ENCODE peak calls at places on chromosomes 16 and 17, in seven cellular contexts. One of them, this sample, is unnamed.

GRCh38 chr17:60640503-60640902 is 37.1 kb upstream of the BCAS3 start:
- DNase-seq in IMR-90: peak
- DNase-seq in mesendoderm: peak
- DNase-seq in neuronal stem cell: peak
- DNase-seq in mesenchymal stem cell: peak
- DNase-seq in H9: no peak
- DNase-seq in H1: no peak
- DNase-seq in this sample: peak

GRCh38 chr16:80300876-80301275 is 239.9 kb upstream of the DYNLRB2 start:
- DNase-seq in mesendoderm: peak
- DNase-seq in H9: no peak
- DNase-seq in H1: no peak
- DNase-seq in neuronal stem cell: no peak
- DNase-seq in mesenchymal stem cell: no peak
- DNase-seq in IMR-90: peak
- DNase-seq in this sample: no peak

GRCh38 chr17:9668532-9668931 is 23.2 kb downstream of the USP43 start:
- DNase-seq in mesenchymal stem cell: peak
- DNase-seq in neuronal stem cell: no peak
- DNase-seq in IMR-90: no peak
- DNase-seq in mesendoderm: peak
- DNase-seq in H1: no peak
- DNase-seq in H9: no peak
- DNase-seq in this sample: peak

GRCh38 chr17:27333410-27333980 is 39.6 kb downstream of the WSB1 start:
- DNase-seq in mesendoderm: no peak
- DNase-seq in mesenchymal stem cell: no peak
- DNase-seq in neuronal stem cell: no peak
- DNase-seq in H1: no peak
- DNase-seq in IMR-90: no peak
- DNase-seq in H9: peak
- DNase-seq in this sample: no peak

GRCh38 chr17:2195729-2196128 is 107.9 kb downstream of the SMG6 start:
- DNase-seq in H1: no peak
- DNase-seq in neuronal stem cell: no peak
- DNase-seq in mesendoderm: no peak
- DNase-seq in IMR-90: no peak
- DNase-seq in mesenchymal stem cell: no peak
- DNase-seq in H9: no peak
- DNase-seq in this sample: peak

GRCh38 chr16:67100569-67101300 is 9.0 kb upstream of the PHAF1 start:
- DNase-seq in neuronal stem cell: no peak
- DNase-seq in mesenchymal stem cell: peak
- DNase-seq in mesendoderm: peak
- DNase-seq in IMR-90: peak
- DNase-seq in H9: no peak
- DNase-seq in H1: no peak
- DNase-seq in this sample: peak

GRCh38 chr17:8857919-8858318 is 9.6 kb downstream of the PIK3R6 start:
- DNase-seq in H1: no peak
- DNase-seq in mesendoderm: peak
- DNase-seq in H9: peak
- DNase-seq in neuronal stem cell: no peak
- DNase-seq in mesenchymal stem cell: no peak
- DNase-seq in IMR-90: peak
- DNase-seq in this sample: peak

GRCh38 chr17:37643829-37644228 is 583 bp upstream of the DDX52 start:
- DNase-seq in H1: no peak
- DNase-seq in mesenchymal stem cell: no peak
- DNase-seq in IMR-90: no peak
- DNase-seq in mesendoderm: peak
- DNase-seq in neuronal stem cell: no peak
- DNase-seq in H9: no peak
- DNase-seq in this sample: peak

GRCh38 chr17:47203984-47204721 is 5.0 kb upstream of the MYL4 start:
- DNase-seq in H1: no peak
- DNase-seq in H9: no peak
- DNase-seq in IMR-90: peak
- DNase-seq in neuronal stem cell: no peak
- DNase-seq in mesendoderm: no peak
- DNase-seq in mesenchymal stem cell: peak
- DNase-seq in this sample: no peak

GRCh38 chr17:35094902-35095301 is 24.8 kb downstream of the RAD51D start:
- DNase-seq in H1: no peak
- DNase-seq in IMR-90: peak
- DNase-seq in mesenchymal stem cell: peak
- DNase-seq in H9: no peak
- DNase-seq in neuronal stem cell: no peak
- DNase-seq in mesendoderm: peak
- DNase-seq in this sample: no peak

GRCh38 chr16:27588052-27588451 is 38.1 kb downstream of the KATNIP start:
- DNase-seq in mesenchymal stem cell: no peak
- DNase-seq in mesendoderm: no peak
- DNase-seq in H9: no peak
- DNase-seq in neuronal stem cell: no peak
- DNase-seq in IMR-90: no peak
- DNase-seq in H1: no peak
- DNase-seq in this sample: no peak

GRCh38 chr16:22813223-22813945 is 578 bp upstream of the HS3ST2 start:
- DNase-seq in mesendoderm: peak
- DNase-seq in H9: peak
- DNase-seq in mesenchymal stem cell: peak
- DNase-seq in IMR-90: peak
- DNase-seq in neuronal stem cell: peak
- DNase-seq in H1: peak
- DNase-seq in this sample: no peak

GRCh38 chr16:89020925-89021595 is 44.1 kb upstream of the CBFA2T3 start:
- DNase-seq in neuronal stem cell: no peak
- DNase-seq in H1: no peak
- DNase-seq in mesenchymal stem cell: no peak
- DNase-seq in H9: no peak
- DNase-seq in mesendoderm: no peak
- DNase-seq in IMR-90: no peak
- DNase-seq in this sample: no peak

GRCh38 chr16:86982912-86983311 is 334.3 kb downstream of the C16orf95 start:
- DNase-seq in neuronal stem cell: no peak
- DNase-seq in mesendoderm: no peak
- DNase-seq in H1: no peak
- DNase-seq in H9: no peak
- DNase-seq in IMR-90: no peak
- DNase-seq in mesenchymal stem cell: no peak
- DNase-seq in this sample: no peak

GRCh38 chr16:82603784-82604411 is 22.9 kb upstream of the CDH13 start:
- DNase-seq in IMR-90: peak
- DNase-seq in H9: peak
- DNase-seq in neuronal stem cell: peak
- DNase-seq in H1: no peak
- DNase-seq in mesenchymal stem cell: peak
- DNase-seq in mesendoderm: peak
- DNase-seq in this sample: peak

DNA sequence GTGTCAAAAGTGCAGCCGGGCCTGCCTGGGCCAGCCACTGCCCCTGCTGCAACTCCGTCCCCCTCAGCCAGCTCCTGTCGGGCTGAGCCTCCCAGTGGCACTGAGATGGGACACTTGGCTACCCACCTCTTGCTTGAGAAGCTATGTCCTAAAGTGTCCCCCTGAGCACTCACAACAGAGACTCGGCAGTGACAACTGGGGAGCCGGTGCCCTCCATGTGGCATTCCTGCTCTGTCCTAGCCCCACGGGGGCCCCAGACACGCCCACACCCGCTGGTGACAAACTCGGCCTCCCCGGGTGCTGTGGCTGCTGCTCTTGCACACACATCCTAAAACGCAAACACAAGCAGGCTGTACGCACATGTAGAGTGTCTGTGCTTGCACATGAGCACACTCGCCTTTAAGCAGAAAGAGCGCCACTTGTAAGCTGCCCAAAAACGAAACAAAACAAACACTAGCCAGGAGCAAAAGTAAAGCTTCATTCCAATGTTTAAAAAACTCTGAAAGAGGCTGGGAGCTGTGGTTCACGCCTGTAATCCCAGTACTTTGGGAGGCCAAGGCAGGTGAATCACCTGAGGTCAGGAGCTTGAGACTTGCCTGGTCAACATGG is 253.9 kb downstream of the RBFOX3 start:
- DNase-seq in neuronal stem cell: no peak
- DNase-seq in IMR-90: no peak
- DNase-seq in mesendoderm: no peak
- DNase-seq in H9: no peak
- DNase-seq in mesenchymal stem cell: no peak
- DNase-seq in H1: no peak
- DNase-seq in this sample: no peak
- H2BK5ac ChIP-seq in neuronal stem cell: no peak
- H2BK5ac ChIP-seq in IMR-90: no peak
- H2BK5ac ChIP-seq in mesendoderm: no peak
- H2BK5ac ChIP-seq in H9: no peak
- H2BK5ac ChIP-seq in mesenchymal stem cell: no peak
- H2BK5ac ChIP-seq in H1: no peak
- H2BK5ac ChIP-seq in this sample: no peak

DNA sequence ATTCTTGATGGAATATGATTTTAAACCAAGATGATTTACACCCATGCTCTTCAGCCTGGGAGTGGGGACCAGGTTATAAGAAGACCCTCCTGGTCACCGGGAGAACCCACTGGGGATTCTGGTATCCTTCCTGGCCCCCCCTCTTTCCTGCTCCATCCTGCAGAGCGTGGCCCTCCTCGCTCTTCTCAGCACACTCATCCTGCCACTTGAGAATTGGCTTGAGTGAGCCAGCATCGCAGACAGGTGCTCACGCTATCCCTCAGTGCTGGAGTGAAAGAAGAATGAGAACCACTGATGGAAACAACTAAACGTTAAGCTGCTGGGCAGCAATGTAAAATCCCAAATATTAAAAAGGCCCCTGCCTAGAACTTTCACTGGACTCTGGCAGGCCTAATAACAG is 98.0 kb downstream of the CYTH1 start:
- DNase-seq in IMR-90: no peak
- DNase-seq in neuronal stem cell: no peak
- DNase-seq in mesenchymal stem cell: no peak
- DNase-seq in H1: no peak
- DNase-seq in H9: peak
- DNase-seq in mesendoderm: no peak
- DNase-seq in this sample: no peak
- H2BK5ac ChIP-seq in IMR-90: no peak
- H2BK5ac ChIP-seq in neuronal stem cell: no peak
- H2BK5ac ChIP-seq in mesenchymal stem cell: no peak
- H2BK5ac ChIP-seq in H1: no peak
- H2BK5ac ChIP-seq in H9: no peak
- H2BK5ac ChIP-seq in mesendoderm: no peak
- H2BK5ac ChIP-seq in this sample: no peak

GRCh38 chr16:56980203-56980535 is 9.2 kb upstream of the NLRC5 start:
- DNase-seq in mesenchymal stem cell: no peak
- DNase-seq in neuronal stem cell: no peak
- DNase-seq in H1: no peak
- DNase-seq in H9: no peak
- DNase-seq in IMR-90: no peak
- DNase-seq in mesendoderm: no peak
- DNase-seq in this sample: no peak

GRCh38 chr16:56980792-56981724 is 8.3 kb upstream of the NLRC5 start:
- DNase-seq in IMR-90: no peak
- DNase-seq in mesendoderm: no peak
- DNase-seq in neuronal stem cell: no peak
- DNase-seq in H1: no peak
- DNase-seq in H9: no peak
- DNase-seq in mesenchymal stem cell: no peak
- DNase-seq in this sample: no peak

GRCh38 chr16:56982695-56983094 is 6.7 kb upstream of the NLRC5 start:
- DNase-seq in mesendoderm: no peak
- DNase-seq in mesenchymal stem cell: no peak
- DNase-seq in neuronal stem cell: no peak
- DNase-seq in H9: no peak
- DNase-seq in H1: no peak
- DNase-seq in IMR-90: no peak
- DNase-seq in this sample: no peak

GRCh38 chr16:56983211-56983751 is 6.1 kb upstream of the NLRC5 start:
- DNase-seq in H1: no peak
- DNase-seq in H9: no peak
- DNase-seq in IMR-90: no peak
- DNase-seq in mesenchymal stem cell: no peak
- DNase-seq in mesendoderm: no peak
- DNase-seq in neuronal stem cell: no peak
- DNase-seq in this sample: no peak

DNA sequence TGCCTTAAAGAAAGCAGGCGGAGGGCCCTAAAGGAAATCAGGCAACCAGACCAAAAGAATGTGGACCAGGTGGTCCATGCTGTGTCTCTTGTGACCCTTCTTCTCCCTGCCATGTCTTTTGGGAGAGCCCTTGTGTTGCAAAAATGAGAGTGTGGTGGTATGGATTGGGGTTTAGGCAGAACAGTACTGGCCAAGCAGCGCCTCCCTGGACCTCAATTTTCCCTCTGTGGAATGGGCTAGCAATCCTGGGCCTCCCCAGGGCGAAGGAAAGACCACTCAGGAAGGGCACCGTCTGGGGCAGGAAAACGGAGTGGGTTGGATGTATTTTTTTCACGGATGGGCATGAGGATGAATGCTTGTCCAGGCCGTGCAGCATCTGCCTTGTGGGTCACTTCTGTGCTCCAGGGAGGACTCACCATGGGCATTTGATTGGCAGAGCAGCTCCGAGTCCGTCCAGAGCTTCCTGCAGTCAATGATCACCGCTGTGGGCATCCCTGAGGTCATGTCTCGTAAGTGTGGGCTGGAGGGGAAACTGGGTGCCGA is 7.6 kb upstream of the NLRC5 start:
- DNase-seq in H1: no peak
- DNase-seq in mesenchymal stem cell: no peak
- DNase-seq in IMR-90: no peak
- DNase-seq in mesendoderm: no peak
- DNase-seq in H9: no peak
- DNase-seq in neuronal stem cell: no peak
- DNase-seq in this sample: no peak
- H2BK5ac ChIP-seq in H1: no peak
- H2BK5ac ChIP-seq in mesenchymal stem cell: no peak
- H2BK5ac ChIP-seq in IMR-90: no peak
- H2BK5ac ChIP-seq in mesendoderm: no peak
- H2BK5ac ChIP-seq in H9: no peak
- H2BK5ac ChIP-seq in neuronal stem cell: no peak
- H2BK5ac ChIP-seq in this sample: no peak

DNA sequence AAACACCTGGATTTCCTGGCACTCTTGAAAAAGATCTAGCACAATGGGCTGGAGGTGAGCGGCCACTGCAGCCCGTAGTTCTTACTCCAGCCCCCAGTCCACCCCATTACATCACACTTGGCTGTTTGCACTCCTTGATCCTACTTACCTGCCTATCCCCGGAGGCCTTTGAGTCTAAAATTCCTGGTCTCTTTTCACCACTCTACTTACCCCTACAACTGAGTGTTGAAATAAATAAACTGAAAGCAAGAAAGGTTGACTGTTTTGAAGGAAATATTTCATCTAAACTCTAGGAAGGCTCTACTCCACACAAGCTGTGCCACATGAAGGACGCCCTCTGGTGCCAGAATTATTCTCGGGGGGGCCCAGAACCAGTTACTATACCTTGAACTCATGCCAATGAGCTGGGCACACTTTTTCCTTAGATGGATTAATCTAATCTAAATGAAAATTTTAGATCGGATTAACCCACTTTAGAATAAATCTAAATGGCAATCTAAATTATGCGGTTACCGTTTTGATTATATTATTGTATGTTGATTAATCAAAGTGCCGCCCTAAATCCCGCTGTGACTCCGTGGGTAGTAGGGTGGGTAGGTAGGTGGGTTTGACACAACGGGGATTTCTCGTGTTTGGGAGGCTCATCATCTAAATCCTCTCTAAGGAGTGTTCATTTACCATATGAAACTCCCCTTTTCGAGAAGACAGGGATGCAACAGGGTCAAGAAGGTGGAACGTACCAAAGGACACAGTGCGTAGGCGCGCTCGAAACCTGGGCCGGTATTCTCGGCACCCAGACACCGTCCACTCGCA is 651 bp upstream of the EIF1 start:
- DNase-seq in mesendoderm: no peak
- DNase-seq in H1: peak
- DNase-seq in neuronal stem cell: no peak
- DNase-seq in IMR-90: peak
- DNase-seq in mesenchymal stem cell: peak
- DNase-seq in H9: no peak
- DNase-seq in this sample: no peak
- H2BK5ac ChIP-seq in mesendoderm: no peak
- H2BK5ac ChIP-seq in H1: peak
- H2BK5ac ChIP-seq in neuronal stem cell: no peak
- H2BK5ac ChIP-seq in IMR-90: peak
- H2BK5ac ChIP-seq in mesenchymal stem cell: no peak
- H2BK5ac ChIP-seq in H9: no peak
- H2BK5ac ChIP-seq in this sample: peak

This sample was measured in trophoblast cell.